ENCODE peak calls at places on chromosome 11, in four cellular contexts. F is WTC11, A is GM12878, V is K562. C is an unnamed sample.

GRCh38 chr11:2807276-2807681 is 78.3 kb downstream of the CDKN1C start:
- DNase-seq in A (no peak), V (no peak), F (peak), C (peak)

GRCh38 chr11:123483058-123483457 is 53.0 kb downstream of the GRAMD1B start:
- DNase-seq in A (no peak), F (no peak), V (no peak), C (no peak)

GRCh38 chr11:134338654-134339053 is 6.9 kb downstream of the GLB1L2 start:
- DNase-seq in V (no peak), F (no peak), A (no peak), C (no peak)

GRCh38 chr11:78465169-78465942 is 47.7 kb upstream of the GAB2 start:
- DNase-seq in F (no peak), V (no peak), A (peak), C (no peak)

GRCh38 chr11:74011360-74012071 is 2.6 kb upstream of the UCP3 start:
- DNase-seq in V (peak), F (no peak), A (peak), C (no peak)

GRCh38 chr11:2721163-2721935 is 21.6 kb upstream of the KCNQ1OT1 start:
- DNase-seq in V (no peak), A (no peak), F (peak), C (no peak)

GRCh38 chr11:125117429-125117828 is 6.0 kb upstream of the TMEM218 start:
- DNase-seq in F (no peak), V (no peak), A (no peak), C (no peak)

GRCh38 chr11:12007769-12008737 is at the start of gene DKK3:
- DNase-seq in V (no peak), F (peak), A (no peak), C (peak)

GRCh38 chr11:64892411-64892831 is 14.0 kb upstream of the EHD1 start:
- DNase-seq in F (no peak), A (no peak), V (no peak), C (no peak)

GRCh38 chr11:68946416-68947090 is 34.2 kb downstream of the MRGPRD start:
- DNase-seq in F (no peak), A (no peak), V (no peak), C (peak)

GRCh38 chr11:120546312-120547205 is 35.0 kb downstream of the GRIK4 start:
- DNase-seq in A (no peak), F (peak), V (no peak), C (no peak)

GRCh38 chr11:12158926-12159325 is 48.5 kb downstream of the MICAL2 start:
- DNase-seq in A (no peak), F (no peak), V (peak), C (no peak)

GRCh38 chr11:27694992-27695391 is 5.3 kb downstream of the BDNF start:
- DNase-seq in V (no peak), A (no peak), F (no peak), C (peak)

GRCh38 chr11:27697679-27698275 is 2.5 kb downstream of the BDNF start:
- DNase-seq in V (no peak), A (no peak), F (no peak), C (no peak)

GRCh38 chr11:27696961-27697360 is 3.3 kb downstream of the BDNF start:
- DNase-seq in A (no peak), V (no peak), F (no peak), C (no peak)

GRCh38 chr11:27693398-27693797 is 6.9 kb downstream of the BDNF start:
- DNase-seq in V (no peak), A (no peak), F (no peak), C (no peak)

GRCh38 chr11:27696112-27696511 is 4.1 kb downstream of the BDNF start:
- DNase-seq in F (no peak), V (no peak), A (no peak), C (no peak)
- TF ChIP-seq USF1 in F (no peak), V (no peak), A (no peak), C (no peak)

DNA sequence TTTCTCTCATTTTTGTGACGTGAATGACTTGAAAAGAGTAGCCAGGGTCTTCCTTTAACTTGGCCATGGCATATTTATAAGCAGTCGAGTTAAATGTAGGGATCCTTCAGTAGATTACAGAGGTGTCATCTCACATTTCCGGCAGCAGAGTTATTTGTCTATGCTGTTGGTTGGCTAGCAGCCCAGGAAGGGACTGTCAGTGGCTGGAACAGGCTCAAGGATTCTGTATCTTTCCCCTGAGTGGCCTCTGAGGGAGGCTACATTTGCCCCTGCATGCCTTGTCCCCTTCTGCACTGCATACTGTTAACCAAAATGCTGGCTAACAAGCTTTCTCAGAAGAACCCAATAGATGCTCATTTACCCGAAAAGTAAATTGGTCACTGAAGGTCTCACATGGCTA is 187.6 kb downstream of the PGR start:
- DNase-seq in A (no peak), F (no peak), V (no peak), C (no peak)
- TF ChIP-seq USF1 in A (no peak), F (no peak), V (no peak), C (no peak)

DNA sequence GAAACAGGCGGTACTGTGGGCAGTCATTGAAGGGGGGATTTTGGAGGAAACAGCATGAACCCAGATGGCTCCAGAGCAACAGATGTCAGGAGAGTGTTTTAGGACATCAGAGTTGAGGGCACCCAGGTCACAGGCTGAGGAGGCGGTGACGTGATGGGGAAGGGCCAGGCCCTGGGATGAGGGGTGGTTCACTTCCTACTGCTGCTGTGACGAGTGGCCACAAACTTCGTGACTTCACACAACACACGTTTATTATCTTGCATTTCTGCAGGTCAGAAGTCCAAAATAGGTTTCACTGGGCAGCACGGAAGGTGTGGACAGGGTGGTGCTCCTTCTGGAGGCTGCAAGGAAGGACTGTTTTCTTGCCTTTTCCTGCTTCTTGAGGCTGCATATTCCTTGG is 77.7 kb upstream of the RAB1B start:
- DNase-seq in F (no peak), A (no peak), V (no peak), C (no peak)
- TF ChIP-seq USF1 in F (no peak), A (no peak), V (no peak), C (no peak)

GRCh38 chr11:57348052-57348451 is 9.9 kb downstream of the P2RX3 start:
- DNase-seq in A (no peak), F (no peak), V (no peak), C (no peak)
- TF ChIP-seq USF1 in A (no peak), F (no peak), V (no peak), C (no peak)

DNA sequence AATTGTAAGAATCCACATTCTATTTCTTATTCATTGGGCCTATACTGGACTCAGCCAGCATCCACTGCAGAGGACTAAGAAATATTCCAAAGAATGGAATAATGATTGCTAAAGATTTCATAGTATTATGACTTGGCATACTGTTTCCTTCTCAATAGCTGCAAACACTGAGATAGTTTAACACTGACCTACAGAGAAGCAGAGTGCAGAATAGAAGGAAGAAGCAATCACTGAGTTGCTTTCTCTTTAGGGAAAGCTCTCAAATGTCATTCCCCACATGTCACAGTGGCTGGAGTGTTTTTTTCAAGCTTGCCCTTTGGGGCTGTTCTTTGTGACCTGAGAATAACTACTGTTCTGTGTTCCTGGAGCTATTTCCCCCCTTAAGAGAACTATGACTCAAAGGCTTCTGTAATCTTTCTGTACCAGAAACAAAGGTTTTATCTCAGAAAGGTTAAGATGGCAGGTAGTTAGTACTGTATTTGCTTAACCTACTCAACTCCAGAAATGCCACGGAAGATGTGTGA is 243.6 kb upstream of the LUZP2 start:
- DNase-seq in V (no peak), A (no peak), F (no peak), C (no peak)
- TF ChIP-seq USF1 in V (no peak), A (no peak), F (no peak), C (no peak)